ENCODE peak calls at places on chromosome 9, in five cellular contexts. Y, F, T, V and E are unnamed samples.

GRCh38 chr9:7879551-7880245 is 80.1 kb upstream of the DMAC1 start:
- DNase-seq in Y (peak; percentile 88), F (peak; percentile 85), T (no peak), V (peak; percentile 16), E (no peak)

GRCh38 chr9:109098221-109098959 is 21.4 kb downstream of the TMEM245 start:
- DNase-seq in Y (peak; percentile 62), F (no peak), T (peak; percentile 93), V (peak; percentile 55), E (no peak)

GRCh38 chr9:106588601-106589000 is 274.4 kb upstream of the ZNF462 start:
- DNase-seq in Y (no peak), F (peak; percentile 62), T (peak; percentile 73), V (peak; percentile 88), E (no peak)

GRCh38 chr9:69104830-69105527 is 69.1 kb upstream of the TJP2 start:
- DNase-seq in Y (no peak), F (peak; percentile 85), T (no peak), V (peak; percentile 70), E (no peak)

GRCh38 chr9:111036946-111037743 is 1.1 kb downstream of the LPAR1 start:
- DNase-seq in Y (peak; percentile 61), F (no peak), T (peak; percentile 54), V (peak; percentile 32), E (no peak)

GRCh38 chr9:136133191-136133958 is 14.7 kb upstream of the TMEM250 start:
- DNase-seq in Y (peak; percentile 91), F (peak; percentile 90), T (peak; percentile 25), V (no peak), E (no peak)

GRCh38 chr9:34564617-34565016 is 24.9 kb downstream of the CNTFR start:
- DNase-seq in Y (no peak), F (no peak), T (no peak), V (no peak), E (no peak)

GRCh38 chr9:87503970-87504369 is 6.3 kb downstream of the DAPK1 start:
- DNase-seq in Y (no peak), F (no peak), T (peak; percentile 32), V (no peak), E (no peak)

GRCh38 chr9:127449332-127449966 is 1.8 kb downstream of the RPL12 start:
- DNase-seq in Y (no peak), F (no peak), T (no peak), V (no peak), E (no peak)

GRCh38 chr9:133349965-133350624 is 2.1 kb downstream of the RPL7A start:
- DNase-seq in Y (no peak), F (no peak), T (no peak), V (no peak), E (no peak)

GRCh38 chr9:111298111-111298510 is 31.9 kb downstream of the OR2K2 start:
- DNase-seq in Y (no peak), F (no peak), T (peak; percentile 16), V (no peak), E (no peak)

GRCh38 chr9:95574176-95574575 is 57.4 kb upstream of the PTCH1 start:
- DNase-seq in Y (no peak), F (no peak), T (no peak), V (no peak), E (no peak)

GRCh38 chr9:114404531-114404930 is 16.7 kb upstream of the AKNA start:
- DNase-seq in Y (no peak), F (no peak), T (no peak), V (peak; percentile 59), E (no peak)

GRCh38 chr9:35076848-35077247 is 2.9 kb downstream of the FANCG start:
- DNase-seq in Y (no peak), F (no peak), T (no peak), V (no peak), E (no peak)

GRCh38 chr9:137484551-137485315 is 25.6 kb upstream of the NSMF start:
- DNase-seq in Y (no peak), F (no peak), T (no peak), V (no peak), E (no peak)

GRCh38 chr9:97501177-97501971 is at the start of gene TMOD1:
- DNase-seq in Y (peak; percentile 83), F (peak; percentile 87), T (peak; percentile 39), V (peak; percentile 52), E (no peak)

GRCh38 chr9:113480612-113481011 is 17.1 kb downstream of the RGS3 start:
- DNase-seq in Y (no peak), F (peak; percentile 21), T (no peak), V (no peak), E (no peak)

GRCh38 chr9:131612851-131613250 is 67.5 kb downstream of the PRRT1B start:
- DNase-seq in Y (no peak), F (peak; percentile 72), T (no peak), V (no peak), E (no peak)

GRCh38 chr9:131611586-131611985 is 66.3 kb downstream of the PRRT1B start:
- DNase-seq in Y (no peak), F (no peak), T (no peak), V (peak; percentile 42), E (no peak)

GRCh38 chr9:131613921-131614320 is 68.6 kb downstream of the PRRT1B start:
- DNase-seq in Y (no peak), F (no peak), T (no peak), V (no peak), E (no peak)

GRCh38 chr9:131613346-131613745 is 68.0 kb downstream of the PRRT1B start:
- DNase-seq in Y (no peak), F (no peak), T (no peak), V (no peak), E (no peak)

DNA sequence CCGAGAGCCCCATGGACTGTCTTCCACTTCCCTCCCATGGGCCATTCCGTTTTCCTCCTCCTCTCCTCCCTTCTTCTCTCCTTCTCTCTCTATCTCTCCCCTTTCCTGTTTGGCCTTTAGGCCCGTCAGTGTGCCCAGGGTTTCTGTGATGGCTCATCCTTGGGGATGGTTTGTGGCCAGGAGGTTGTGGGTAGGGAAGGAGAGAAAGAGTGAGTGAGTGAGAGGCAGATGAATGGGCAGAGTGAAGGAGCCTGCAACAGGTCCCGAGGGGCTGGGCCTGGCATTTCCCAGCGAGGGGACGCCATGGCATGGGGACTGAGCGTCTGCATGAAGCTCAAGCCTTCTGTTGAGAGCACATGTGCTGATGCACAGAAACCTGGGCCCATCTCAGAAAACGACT is 69.0 kb downstream of the PRRT1B start:
- DNase-seq in Y (no peak), F (no peak), T (no peak), V (no peak), E (no peak)
- H3K4me3 ChIP-seq in Y (no peak overlapping the region), F (no peak overlapping the region), T (no peak overlapping the region), V (no peak overlapping the region), E (no peak overlapping the region)

GRCh38 chr9:84667571-84668203 is 1.8 kb upstream of the NTRK2 start:
- DNase-seq in Y (peak; percentile 58), F (peak; percentile 65), T (peak; percentile 51), V (peak; percentile 45), E (no peak)
- H3K9ac ChIP-seq in Y (no peak overlapping the region), F (no peak overlapping the region), T (no peak overlapping the region), V (no peak overlapping the region), E (no peak overlapping the region)

GRCh38 chr9:91032056-91032455 is 230.4 kb downstream of the SYK start:
- DNase-seq in Y (no peak), F (no peak), T (no peak), V (no peak), E (no peak)
- H3K27ac ChIP-seq in Y (no peak overlapping the region), F (no peak overlapping the region), T (no peak overlapping the region), V (no peak overlapping the region), E (no peak overlapping the region)

DNA sequence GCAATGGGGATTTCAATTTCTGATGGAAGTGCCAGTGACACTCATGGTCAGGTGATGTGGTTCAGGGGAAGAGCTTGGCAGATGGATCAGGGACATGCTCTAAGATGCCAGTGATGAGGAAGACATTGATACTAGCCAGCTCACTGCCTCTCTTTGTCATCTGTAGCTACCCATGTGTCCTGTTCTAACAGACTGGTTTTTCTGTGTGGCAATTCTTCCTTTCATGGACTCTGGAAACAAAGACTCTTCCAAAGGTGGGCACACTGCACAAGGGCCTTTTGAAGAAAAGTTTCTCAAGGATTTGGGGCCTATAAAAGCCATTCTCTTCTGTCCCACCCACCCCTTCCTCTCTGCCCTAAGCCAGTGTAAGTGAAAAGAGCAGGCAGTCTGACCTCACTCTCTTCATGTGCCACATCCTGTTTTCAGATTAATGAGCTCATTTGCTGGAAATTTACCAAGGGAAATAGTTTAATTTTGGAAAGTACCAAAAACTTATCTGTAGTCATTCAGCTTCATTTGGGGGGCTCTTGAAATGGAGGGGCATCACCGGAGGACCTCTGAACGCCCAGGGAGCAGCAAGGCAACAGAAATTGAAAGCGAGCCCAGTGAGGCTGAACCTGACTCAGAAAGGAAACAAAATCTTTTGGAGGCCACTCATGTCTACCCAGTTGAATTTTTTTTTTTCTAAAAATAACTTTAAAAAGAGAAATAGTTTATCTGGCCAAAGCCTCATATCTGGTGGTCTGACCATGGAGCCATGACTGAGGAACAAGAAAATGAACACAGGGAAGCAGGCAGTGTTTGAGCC is 4.9 kb upstream of the TRAF1 start:
- DNase-seq in Y (no peak), F (peak; percentile 26), T (peak; percentile 74), V (peak; percentile 74), E (no peak)
- H3K4me3 ChIP-seq in Y (no peak overlapping the region), F (no peak overlapping the region), T (no peak overlapping the region), V (no peak overlapping the region), E (no peak overlapping the region)

GRCh38 chr9:1612886-1613285 is 402.3 kb upstream of the SMARCA2 start:
- DNase-seq in Y (no peak), F (no peak), T (no peak), V (peak; percentile 62), E (no peak)
- H3K9ac ChIP-seq in Y (no peak overlapping the region), F (no peak overlapping the region), T (no peak overlapping the region), V (no peak overlapping the region), E (no peak overlapping the region)

DNA sequence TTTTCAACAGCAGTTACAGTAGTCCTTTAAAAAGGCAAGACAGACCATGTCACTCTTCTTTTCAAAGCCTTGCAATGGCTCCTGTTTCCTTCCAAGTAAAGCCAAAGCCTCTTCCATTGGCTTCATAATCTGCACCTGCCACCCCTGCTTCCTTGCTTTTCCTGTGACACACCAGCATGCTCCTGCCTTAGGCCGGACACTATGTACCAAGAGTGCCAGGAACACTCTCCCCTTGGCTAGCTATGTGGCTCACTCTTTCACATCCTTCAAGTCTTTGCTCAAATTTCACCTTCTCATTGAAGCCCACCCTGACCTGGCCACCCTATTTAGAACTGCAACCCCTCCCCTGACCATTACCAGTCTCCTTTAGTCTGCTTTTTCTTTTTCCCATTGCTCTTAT is 22.2 kb upstream of the TRAF1 start:
- DNase-seq in Y (no peak), F (no peak), T (no peak), V (no peak), E (no peak)
- H3K27ac ChIP-seq in Y (no peak overlapping the region), F (no peak overlapping the region), T (no peak overlapping the region), V (no peak overlapping the region), E (no peak overlapping the region)

GRCh38 chr9:19495186-19496028 is 86.6 kb downstream of the ACER2 start:
- DNase-seq in Y (no peak), F (peak; percentile 67), T (no peak), V (no peak), E (no peak)

GRCh38 chr9:19490269-19490668 is 81.5 kb downstream of the ACER2 start:
- DNase-seq in Y (no peak), F (no peak), T (no peak), V (no peak), E (no peak)

GRCh38 chr9:19493845-19494244 is 85.0 kb downstream of the ACER2 start:
- DNase-seq in Y (no peak), F (no peak), T (no peak), V (no peak), E (no peak)

GRCh38 chr9:19492775-19493173 is 84.0 kb downstream of the ACER2 start:
- DNase-seq in Y (no peak), F (no peak), T (no peak), V (no peak), E (no peak)

GRCh38 chr9:19493174-19493811 is 84.5 kb downstream of the ACER2 start:
- DNase-seq in Y (peak; percentile 69), F (peak; percentile 87), T (peak; percentile 75), V (peak; percentile 52), E (peak; percentile 39)
- H3K4me3 ChIP-seq in Y (no peak overlapping the region), F (no peak overlapping the region), T (peak overlapping the region; percentile 59), V (peak overlapping the region; percentile 32), E (no peak overlapping the region)